ENCODE peak calls at places on chromosomes 3 and 15, in eight cellular contexts. B is D341Med; O is T1000; M is activated naive CD4-positive, alpha-beta T cell treated with Interleukin-2 at 50 U/mL for 16 hours; Q is osteocyte; C is activated CD8-positive, alpha-beta memory T cell treated with anti-CD3 and anti-CD28 coated beads for 48 hours; R is body of pancreas; T is NCI-H1694 treated with DMSO at 0.1 percent for 48 hours. J is an unnamed sample.

GRCh38 chr3:3636815-3637214 is 162.4 kb upstream of the LRRN1 start:
- DNase-seq in M (no peak), R (no peak), C (no peak), B (no peak), Q (no peak), O (peak; percentile 77), T (no peak), J (no peak)

GRCh38 chr3:30659270-30660127 is 53.1 kb downstream of the TGFBR2 start:
- DNase-seq in M (no peak), T (no peak), Q (no peak), C (no peak), O (peak; percentile 33), R (no peak), B (no peak), J (peak; percentile 60)

GRCh38 chr3:72800869-72801268 is 47.4 kb downstream of the SHQ1 start:
- DNase-seq in O (no peak), M (no peak), B (no peak), R (no peak), Q (no peak), C (no peak), T (no peak), J (no peak)

GRCh38 chr15:70147178-70147760 is 49.6 kb upstream of the TLE3 start:
- DNase-seq in O (no peak), B (no peak), C (no peak), T (no peak), R (no peak), M (no peak), Q (no peak), J (no peak)

GRCh38 chr3:127531821-127532220 is 58.7 kb downstream of the TPRA1 start:
- DNase-seq in O (no peak), R (no peak), M (no peak), C (no peak), T (no peak), Q (peak; percentile 71), B (no peak), J (no peak)

GRCh38 chr15:45130291-45131000 is 652 bp downstream of the DUOX1 start:
- DNase-seq in M (no peak), C (no peak), O (no peak), R (no peak), T (no peak), B (no peak), Q (no peak), J (no peak)

GRCh38 chr15:94924971-94925593 is 693.7 kb downstream of the MCTP2 start:
- DNase-seq in O (no peak), Q (no peak), R (peak; percentile 9), C (no peak), M (no peak), B (no peak), T (no peak), J (no peak)

GRCh38 chr3:10602769-10603768 is 97.7 kb upstream of the ATP2B2 start:
- DNase-seq in R (no peak), T (no peak), B (no peak), Q (no peak), C (peak; percentile 17), O (no peak), M (peak; percentile 70), J (no peak)

GRCh38 chr3:171615742-171616141 is 155.5 kb upstream of the TNIK start:
- DNase-seq in R (no peak), Q (no peak), M (no peak), C (no peak), B (no peak), O (no peak), T (no peak), J (no peak)

GRCh38 chr3:195147649-195148121 is 123.3 kb downstream of the XXYLT1 start:
- DNase-seq in T (no peak), Q (no peak), C (no peak), M (peak; percentile 32), O (no peak), B (no peak), R (peak; percentile 25), J (no peak)

GRCh38 chr3:130548356-130548755 is 31.4 kb downstream of the COL6A6 start:
- DNase-seq in C (no peak), Q (no peak), B (no peak), T (no peak), O (no peak), R (no peak), M (no peak), J (no peak)

GRCh38 chr15:86433983-86434382 is 354.3 kb downstream of the AGBL1 start:
- DNase-seq in T (no peak), M (no peak), O (no peak), R (no peak), Q (no peak), B (no peak), C (no peak), J (no peak)

GRCh38 chr15:76753131-76753530 is 152.0 kb downstream of the SCAPER start:
- DNase-seq in M (no peak), B (no peak), O (no peak), Q (no peak), T (no peak), R (no peak), C (no peak), J (no peak)

GRCh38 chr15:41988896-41989572 is 16.7 kb upstream of the EHD4 start:
- DNase-seq in O (no peak), M (no peak), B (no peak), T (no peak), C (no peak), R (no peak), Q (no peak), J (no peak)

GRCh38 chr3:138781012-138781470 is 53.7 kb downstream of the PIK3CB start:
- DNase-seq in T (no peak), R (peak; percentile 41), B (no peak), Q (no peak), M (peak; percentile 37), C (no peak), O (no peak), J (peak; percentile 85)

GRCh38 chr3:52481819-52482521 is 13.2 kb upstream of the STAB1 start:
- DNase-seq in B (no peak), C (no peak), O (no peak), R (peak; percentile 30), T (no peak), M (no peak), Q (no peak), J (no peak)

GRCh38 chr3:64575211-64575844 is 112.5 kb downstream of the ADAMTS9 start:
- DNase-seq in R (no peak), O (no peak), C (no peak), T (no peak), B (peak; percentile 53), Q (no peak), M (no peak), J (peak; percentile 4)

GRCh38 chr15:89494006-89494405 is 2.4 kb downstream of the RHCG start:
- DNase-seq in O (no peak), C (no peak), T (no peak), B (no peak), Q (no peak), M (no peak), R (no peak), J (no peak)

GRCh38 chr15:53512029-53512428 is 247.4 kb downstream of the WDR72 start:
- DNase-seq in T (no peak), B (no peak), Q (no peak), C (no peak), R (no peak), M (no peak), O (no peak), J (no peak)

GRCh38 chr3:28150465-28151206 is 90.8 kb upstream of the CMC1 start:
- DNase-seq in T (no peak), Q (no peak), C (no peak), O (no peak), M (no peak), B (no peak), R (peak; percentile 15), J (no peak)

GRCh38 chr3:184361932-184362667 is 590 bp downstream of the POLR2H start:
- DNase-seq in B (peak; percentile 66), M (peak; percentile 52), R (peak; percentile 74), C (no peak), Q (no peak), T (peak; percentile 72), O (peak; percentile 47), J (peak; percentile 73)

GRCh38 chr3:147364771-147365170 is 41.6 kb downstream of the ZIC4 start:
- DNase-seq in O (no peak), M (no peak), Q (no peak), C (no peak), T (no peak), R (no peak), B (no peak), J (no peak)

GRCh38 chr3:71707600-71707999 is 17.6 kb downstream of the EIF4E3 start:
- DNase-seq in O (no peak), T (no peak), R (no peak), B (no peak), C (no peak), Q (no peak), M (no peak), J (peak; percentile 79)

GRCh38 chr3:77348244-77348855 is 308.5 kb downstream of the ROBO2 start:
- DNase-seq in O (no peak), M (no peak), R (no peak), Q (no peak), T (no peak), B (peak; percentile 41), C (no peak), J (no peak)

GRCh38 chr15:80325206-80325605 is 73.2 kb upstream of the CTXND1 start:
- DNase-seq in T (no peak), B (no peak), O (no peak), M (no peak), R (no peak), C (no peak), Q (no peak), J (no peak)

GRCh38 chr15:59283717-59284336 is 77.2 kb downstream of the LDHAL6B start:
- DNase-seq in Q (no peak), O (peak; percentile 89), B (no peak), C (no peak), M (no peak), T (no peak), R (no peak), J (peak; percentile 86)

GRCh38 chr3:16012086-16012485 is 162.4 kb upstream of the GALNT15 start:
- DNase-seq in B (no peak), C (no peak), O (no peak), M (no peak), T (no peak), Q (no peak), R (no peak), J (no peak)

GRCh38 chr3:153599685-153600084 is 437.7 kb downstream of the RAP2B start:
- DNase-seq in T (no peak), M (no peak), O (peak; percentile 39), R (peak; percentile 5), C (no peak), B (no peak), Q (no peak), J (peak; percentile 93)

GRCh38 chr3:111311709-111312235 is 230.2 kb upstream of the CD96 start:
- DNase-seq in C (no peak), Q (no peak), B (no peak), M (no peak), T (no peak), R (no peak), O (no peak), J (no peak)

GRCh38 chr15:52438047-52438446 is 90.6 kb downstream of the MYO5A start:
- DNase-seq in C (no peak), R (no peak), O (no peak), Q (no peak), B (no peak), T (no peak), M (no peak), J (no peak)

GRCh38 chr15:76073554-76073953 is 13.8 kb downstream of the TMEM266 start:
- DNase-seq in B (no peak), Q (no peak), M (no peak), T (no peak), R (no peak), O (no peak), C (no peak), J (peak; percentile 16)

GRCh38 chr15:36773698-36774097 is 194.3 kb downstream of the CDIN1 start:
- DNase-seq in B (no peak), M (no peak), Q (no peak), O (no peak), C (no peak), T (no peak), R (no peak), J (no peak)

GRCh38 chr15:59355730-59356129 is 16.9 kb downstream of the MYO1E start:
- DNase-seq in T (no peak), O (no peak), Q (no peak), M (no peak), B (no peak), C (no peak), R (no peak), J (no peak)

GRCh38 chr15:89642106-89642505 is 13.2 kb downstream of the KIF7 start:
- DNase-seq in R (no peak), T (no peak), Q (no peak), O (no peak), M (no peak), B (peak; percentile 23), C (no peak), J (no peak)